ENCODE peak calls at places on chromosomes 12 and 14, in four cellular contexts. N, P, B and Z are unnamed samples.
A peak's percentile ranks its signal among the peaks of the same experiment; 100 is the strongest.

GRCh38 chr14:65195042-65195719 is 92.9 kb upstream of the MAX start:
- ATAC-seq in P (no peak), B (no peak), N (no peak), Z (no peak)

GRCh38 chr12:121996050-121996944 is 25.4 kb upstream of the BCL7A start:
- ATAC-seq in B (no peak), N (peak; percentile 28), P (peak; percentile 46), Z (no peak)

GRCh38 chr12:4107436-4107878 is 166.1 kb upstream of the CCND2 start:
- ATAC-seq in N (no peak), P (peak; percentile 92), B (peak; percentile 97), Z (peak; percentile 68)

GRCh38 chr12:24039113-24039525 is 89.6 kb upstream of the SOX5 start:
- ATAC-seq in P (peak; percentile 93), N (no peak), B (no peak), Z (peak; percentile 36)

GRCh38 chr14:69013943-69014782 is 35.1 kb upstream of the ACTN1 start:
- ATAC-seq in B (peak; percentile 30), N (no peak), P (peak; percentile 69), Z (no peak)

GRCh38 chr14:60862283-60862682 is 118.6 kb downstream of the TRMT5 start:
- ATAC-seq in N (peak; percentile 79), P (no peak), B (no peak), Z (peak; percentile 69)

GRCh38 chr12:3538691-3539030 is 47.7 kb downstream of the PRMT8 start:
- ATAC-seq in B (no peak), N (no peak), P (no peak), Z (no peak)

GRCh38 chr14:66827182-66827581 is 319.2 kb downstream of the GPHN start:
- ATAC-seq in P (no peak), B (no peak), N (no peak), Z (no peak)

GRCh38 chr12:12503384-12504078 is 59.1 kb downstream of the DUSP16 start:
- ATAC-seq in N (no peak), P (no peak), B (no peak), Z (no peak)

GRCh38 chr12:91813701-91814100 is 331.9 kb downstream of the BTG1 start:
- ATAC-seq in P (no peak), B (no peak), N (no peak), Z (no peak)

GRCh38 chr14:40317690-40318089 is 885.5 kb upstream of the FBXO33 start:
- ATAC-seq in B (no peak), N (no peak), P (no peak), Z (no peak)

GRCh38 chr12:122184522-122184921 is 1.6 kb downstream of the LRRC43 start:
- ATAC-seq in B (no peak), P (no peak), N (no peak), Z (no peak)

GRCh38 chr12:65656904-65657351 is 167.4 kb upstream of the HMGA2 start:
- ATAC-seq in B (peak; percentile 84), N (no peak), P (peak; percentile 80), Z (no peak)

GRCh38 chr12:100687686-100688085 is 106.9 kb upstream of the ANO4 start:
- ATAC-seq in P (no peak), N (no peak), B (no peak), Z (no peak)

GRCh38 chr14:64703393-64704144 is 655 bp upstream of the PLEKHG3 start:
- ATAC-seq in N (no peak), B (peak; percentile 11), P (no peak), Z (peak; percentile 19)

GRCh38 chr12:20963303-20963702 is 152.8 kb downstream of the SLCO1B3 start:
- ATAC-seq in N (no peak), P (no peak), B (no peak), Z (no peak)

GRCh38 chr12:30525171-30525570 is 170.5 kb downstream of the IPO8 start:
- ATAC-seq in B (no peak), N (no peak), P (no peak), Z (no peak)

GRCh38 chr14:57060276-57060956 is 208.3 kb downstream of the EXOC5 start:
- ATAC-seq in N (no peak), P (no peak), B (no peak), Z (no peak)

GRCh38 chr12:8956772-8957171 is 7.3 kb upstream of the M6PR start:
- ATAC-seq in P (no peak), N (no peak), B (no peak), Z (no peak)

DNA sequence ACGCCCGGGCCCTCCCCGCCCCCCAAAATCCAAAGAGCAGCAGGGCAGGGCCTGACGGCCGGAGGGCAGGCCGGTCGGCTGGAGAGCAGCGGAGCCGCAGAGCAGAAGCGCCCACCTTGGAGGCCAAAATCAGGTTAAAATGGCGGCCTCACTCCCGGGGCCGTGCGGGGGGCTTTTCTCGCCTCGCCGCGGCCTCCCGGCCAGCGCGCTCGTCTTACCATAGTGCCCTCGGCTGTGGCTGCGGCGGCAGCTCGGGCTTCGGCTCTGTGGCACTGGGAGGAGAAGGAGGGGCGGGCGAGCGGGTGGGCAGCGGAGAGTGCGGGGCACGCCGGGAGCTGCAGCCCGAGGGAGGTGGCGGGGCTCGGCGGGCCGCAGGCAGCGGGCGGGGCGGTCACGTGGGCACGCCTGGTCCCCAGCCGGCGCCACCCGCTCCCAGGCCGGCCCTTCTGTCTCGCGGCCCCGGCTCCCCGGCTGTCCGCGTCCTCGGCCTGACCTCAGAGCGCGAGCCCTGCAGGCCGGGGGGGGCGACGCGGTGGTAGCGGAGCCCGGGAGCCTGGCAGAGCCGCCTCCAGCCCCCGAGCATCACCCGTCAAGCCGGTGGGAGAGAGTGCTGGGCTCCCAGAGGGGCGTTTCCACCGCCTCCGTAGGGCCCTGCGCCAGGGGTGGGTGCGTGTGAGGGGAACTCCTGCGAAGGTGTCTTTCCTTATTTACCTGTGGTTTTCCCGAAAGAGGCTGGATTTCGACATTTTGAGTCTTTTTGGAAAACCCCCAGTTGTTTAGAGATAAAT is at the start of gene CFL2:
- ATAC-seq in B (peak; percentile 96), P (peak; percentile 82), N (peak; percentile 73), Z (peak; percentile 94)
- TF ChIP-seq POLR2A in B (no peak), P (peak; percentile 68), N (peak; percentile 81), Z (peak; percentile 88)

GRCh38 chr14:75535164-75535898 is 13.1 kb downstream of the BATF start:
- ATAC-seq in N (no peak), B (no peak), P (no peak), Z (no peak)
- H3K4me3 ChIP-seq in N (no peak overlapping the region), B (no peak overlapping the region), P (no peak overlapping the region), Z (no peak overlapping the region)

DNA sequence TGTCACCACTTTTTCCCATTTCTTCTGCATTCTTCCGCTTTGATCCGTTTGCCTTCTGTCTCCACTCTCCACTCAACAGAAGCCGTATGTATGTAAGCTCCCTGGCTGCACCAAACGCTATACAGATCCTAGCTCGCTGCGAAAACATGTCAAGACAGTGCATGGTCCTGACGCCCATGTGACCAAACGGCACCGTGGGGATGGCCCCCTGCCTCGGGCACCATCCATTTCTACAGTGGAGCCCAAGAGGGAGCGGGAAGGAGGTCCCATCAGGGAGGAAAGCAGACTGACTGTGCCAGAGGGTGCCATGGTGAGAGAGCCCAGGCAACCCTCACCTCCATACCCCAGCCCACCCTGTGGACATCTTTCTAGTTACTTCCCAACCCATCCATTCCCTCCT is 8.3 kb downstream of the GLI1 start:
- ATAC-seq in B (no peak), N (no peak), P (no peak), Z (no peak)
- TF ChIP-seq POLR2A in B (no peak), N (no peak), P (no peak), Z (no peak)

GRCh38 chr12:123761841-123762714 is at the start of gene DNAH10:
- ATAC-seq in P (peak; percentile 70), B (no peak), N (no peak), Z (no peak)
- H3K4me3 ChIP-seq in P (peak within 1 kb of the TSS; percentile 47), B (no peak within 1 kb of the TSS), N (peak within 1 kb of the TSS; percentile 46), Z (peak within 1 kb of the TSS; percentile 50)

DNA sequence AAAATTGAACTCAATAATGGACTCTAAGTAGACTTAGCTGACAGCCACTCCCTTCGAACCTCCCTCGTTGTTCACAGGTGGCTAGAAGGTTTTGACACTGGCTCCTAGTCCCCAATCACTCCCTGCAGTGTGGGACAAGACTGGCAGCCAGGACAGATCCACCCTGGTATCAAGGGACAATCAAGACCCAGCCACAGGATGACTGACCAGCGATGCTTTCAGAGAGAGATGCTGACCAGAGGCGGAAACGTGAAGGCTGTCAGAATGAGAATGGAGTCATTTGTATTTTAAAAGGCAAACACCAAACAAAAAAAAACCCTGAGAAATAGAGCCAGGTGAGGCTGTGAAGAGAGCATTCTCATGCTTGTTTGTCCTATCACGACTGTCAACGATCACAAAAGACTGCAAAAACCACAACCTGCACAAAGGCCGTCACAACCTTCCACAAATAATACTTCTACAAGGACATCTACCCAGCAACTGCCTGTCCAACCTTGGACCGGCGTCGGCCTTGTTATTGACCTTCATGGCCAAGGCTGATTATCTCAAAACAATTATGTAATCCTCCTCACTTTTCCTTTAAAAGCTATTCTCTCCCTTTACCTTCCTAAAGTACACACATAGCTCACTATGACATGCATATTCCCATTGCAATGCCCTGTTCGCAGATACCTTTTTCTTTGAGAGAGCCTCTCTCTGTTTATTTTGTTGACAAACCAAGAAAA is 13.2 kb downstream of the EIF5 start:
- ATAC-seq in B (no peak), N (no peak), P (no peak), Z (no peak)
- TF ChIP-seq POLR2A in B (no peak), N (peak; percentile 4), P (no peak), Z (no peak)

DNA sequence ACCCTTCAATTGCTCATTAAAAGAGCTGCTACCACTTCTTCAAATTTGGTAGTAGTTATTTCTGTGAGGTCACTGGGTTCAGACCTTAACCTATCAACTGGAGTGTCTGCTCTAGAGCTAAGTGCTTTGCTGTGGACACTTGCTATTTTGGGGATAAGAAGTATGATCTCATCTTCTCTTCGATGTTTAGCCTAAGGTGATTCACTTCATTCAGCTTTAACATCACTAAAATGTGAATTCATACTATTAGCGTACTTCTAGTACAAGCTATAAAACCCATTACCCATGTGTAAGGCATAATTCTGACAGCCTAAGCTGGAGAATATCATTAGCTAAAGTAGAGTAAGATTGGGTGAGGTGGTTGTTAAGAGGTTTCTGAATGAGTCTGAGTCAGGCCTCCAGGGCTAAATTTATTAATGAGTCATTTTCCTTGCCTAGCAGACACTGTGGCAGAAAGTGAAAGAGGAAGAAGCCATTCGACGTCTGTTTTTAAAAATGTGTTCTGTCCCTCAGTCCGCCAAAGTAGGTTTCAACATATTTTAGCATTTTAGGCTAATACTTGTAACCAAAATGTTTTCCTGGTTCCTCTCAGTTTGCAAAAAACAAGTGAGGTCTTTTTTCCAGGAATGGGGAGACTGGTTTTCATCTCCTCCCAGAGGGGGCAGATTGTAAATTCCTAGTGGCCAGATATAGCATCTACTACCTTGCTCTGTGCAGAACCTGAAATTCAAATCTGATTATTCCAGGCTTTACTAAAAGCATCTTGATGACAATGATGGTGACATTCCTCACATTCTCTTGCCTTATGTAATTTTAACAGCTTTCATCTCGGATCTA is 103.6 kb downstream of the SSPN start:
- ATAC-seq in N (peak; percentile 93), P (peak; percentile 99), B (peak; percentile 93), Z (peak; percentile 93)
- H3K4me3 ChIP-seq in N (peak overlapping the region; percentile 22), P (peak overlapping the region; percentile 56), B (peak overlapping the region; percentile 50), Z (peak overlapping the region; percentile 12)

DNA sequence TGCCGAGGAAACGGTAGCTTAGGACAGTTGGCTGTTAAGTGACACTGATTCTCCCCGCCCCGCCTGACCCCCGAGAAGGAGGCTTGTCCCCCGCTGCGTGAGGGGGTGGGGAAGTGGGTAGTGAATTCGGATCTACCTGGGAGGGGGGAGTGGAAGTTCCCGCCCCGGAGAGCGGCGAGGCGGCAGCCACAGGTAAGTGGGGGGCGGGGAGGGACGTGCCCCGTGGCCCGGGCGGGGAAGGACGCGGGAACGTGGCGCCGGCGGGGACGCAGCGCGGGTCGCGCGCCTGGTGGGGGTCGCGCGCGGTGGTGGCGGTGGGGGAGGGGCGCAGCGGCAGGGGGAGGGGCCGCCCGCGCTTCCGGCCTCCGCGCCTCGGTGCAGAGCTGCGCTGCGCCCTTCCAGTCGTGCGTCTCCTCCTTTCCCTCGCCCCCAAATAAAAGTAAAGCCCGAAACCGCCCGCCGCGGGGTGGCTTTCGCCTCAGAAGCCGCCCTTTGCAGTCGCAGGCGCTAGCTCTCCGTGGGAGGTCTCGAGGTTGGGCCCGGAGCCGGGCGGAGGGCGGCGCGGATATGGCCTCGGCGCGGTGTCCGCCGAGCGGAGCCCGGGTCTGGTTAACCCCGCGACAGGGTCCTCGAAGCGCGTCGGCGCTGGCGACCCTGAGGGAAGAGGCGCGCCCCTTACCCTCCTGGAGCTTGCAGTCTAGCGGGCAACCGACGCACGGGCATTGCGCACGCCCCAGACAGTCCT is 387 bp downstream of the ATF1 start:
- ATAC-seq in N (peak; percentile 6), P (peak; percentile 66), B (peak; percentile 60), Z (peak; percentile 76)
- TF ChIP-seq POLR2A in N (peak; percentile 13), P (peak; percentile 88), B (peak; percentile 27), Z (no peak)